ENCODE peak calls at places on chromosomes 13 and 19, in ten cellular contexts. K, J, L, R, U, G, T, O, Z and D are unnamed samples. For H3K9me3, the result is how much of the 10 kb centered on the place peaks cover.

GRCh38 chr13:40186636-40187323 is 479.7 kb downstream of the FOXO1 start:
- DNase-seq in R (no peak), L (no peak), O (no peak), J (no peak), K (no peak), Z (no peak), G (no peak), T (no peak), U (no peak), D (no peak)

GRCh38 chr19:44142014-44142523 is 715 bp downstream of the ZNF234 start:
- DNase-seq in O (no peak), G (peak), T (peak), K (no peak), Z (no peak), R (peak), U (peak), L (no peak), J (no peak), D (no peak)

GRCh38 chr13:94431987-94432386 is 47.5 kb downstream of the DCT start:
- DNase-seq in U (no peak), R (no peak), J (no peak), K (no peak), T (no peak), Z (no peak), G (no peak), L (no peak), O (no peak), D (no peak)

GRCh38 chr13:19153782-19154450 is 27.7 kb downstream of the TUBA3C start:
- DNase-seq in K (no peak), Z (no peak), T (no peak), J (no peak), U (no peak), G (no peak), O (no peak), L (no peak), R (no peak), D (no peak)

GRCh38 chr13:93535256-93535655 is 308.6 kb downstream of the GPC6 start:
- DNase-seq in T (no peak), K (no peak), Z (no peak), G (no peak), L (no peak), U (no peak), J (no peak), R (no peak), O (no peak), D (no peak)

GRCh38 chr13:100633461-100633860 is 41.1 kb downstream of the TMTC4 start:
- DNase-seq in T (no peak), R (no peak), G (no peak), O (no peak), J (no peak), L (no peak), Z (no peak), U (peak), K (no peak), D (no peak)

GRCh38 chr19:35615036-35615435 is 2.5 kb downstream of the HAUS5 start:
- DNase-seq in G (no peak), J (no peak), T (no peak), U (no peak), R (no peak), L (no peak), Z (no peak), O (no peak), K (no peak), D (no peak)

GRCh38 chr13:105627270-105627669 is 908.2 kb downstream of the EFNB2 start:
- DNase-seq in O (no peak), R (no peak), L (no peak), Z (no peak), J (no peak), G (no peak), T (no peak), K (no peak), U (peak), D (no peak)

GRCh38 chr19:458091-459042 is 2.5 kb downstream of the SHC2 start:
- DNase-seq in K (no peak), L (no peak), R (no peak), T (no peak), U (no peak), G (no peak), J (no peak), Z (no peak), O (no peak), D (no peak)

GRCh38 chr19:3034194-3034844 is 5.2 kb upstream of the TLE2 start:
- DNase-seq in J (no peak), R (no peak), G (no peak), Z (no peak), K (no peak), T (peak), L (no peak), U (no peak), O (no peak), D (no peak)

GRCh38 chr19:3035542-3036118 is 6.5 kb upstream of the TLE2 start:
- DNase-seq in Z (peak), K (peak), R (peak), O (peak), T (peak), L (peak), G (peak), J (peak), U (peak), D (peak)

GRCh38 chr19:3036119-3036794 is 7.2 kb upstream of the TLE2 start:
- DNase-seq in T (peak), R (peak), Z (peak), L (peak), J (peak), K (peak), G (peak), O (peak), U (peak), D (peak)

GRCh38 chr19:3033595-3034193 is 4.6 kb upstream of the TLE2 start:
- DNase-seq in U (peak), Z (no peak), J (no peak), R (peak), G (no peak), K (no peak), O (no peak), T (no peak), L (no peak), D (no peak)

DNA sequence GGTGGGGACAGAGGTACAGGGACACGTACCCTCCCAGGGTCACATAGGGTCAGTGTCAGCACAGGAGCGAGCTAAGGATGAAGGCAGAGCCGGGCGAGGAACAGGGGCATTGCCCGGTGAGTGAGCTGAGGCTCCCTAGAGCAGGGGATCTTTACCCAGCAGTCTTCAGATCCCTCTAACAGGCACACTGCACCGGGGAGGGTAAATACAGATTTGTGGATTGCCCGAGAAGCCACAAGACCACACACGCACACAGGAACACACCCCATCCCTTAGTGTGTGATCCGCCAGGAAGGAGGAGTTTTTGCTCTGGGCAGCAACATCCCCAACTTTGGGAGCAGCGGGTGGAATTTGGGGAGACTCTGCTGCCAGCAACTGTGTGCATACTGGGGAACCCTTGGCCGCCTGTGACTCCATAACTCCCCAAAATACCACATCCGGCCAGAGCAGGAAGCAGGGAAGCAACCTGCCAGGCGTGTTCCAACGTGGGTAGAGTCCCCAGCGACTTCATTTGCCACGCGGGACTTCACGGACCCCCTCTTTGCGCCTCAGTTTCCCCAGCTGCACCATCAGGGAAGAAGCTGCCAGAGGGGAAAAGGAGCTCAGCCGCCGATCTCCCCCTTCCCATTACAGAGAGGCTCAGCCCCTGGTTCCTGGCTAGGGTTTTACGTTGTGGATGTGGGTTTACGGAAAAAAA is 5.9 kb upstream of the TLE2 start:
- DNase-seq in K (no peak), O (peak), L (no peak), G (no peak), R (peak), U (no peak), T (peak), Z (peak), J (no peak), D (peak)
- TF ChIP-seq POLR2A in K (no peak), O (peak), L (no peak), G (no peak), R (peak), U (no peak), T (peak), Z (no peak), J (no peak), D (no peak)

DNA sequence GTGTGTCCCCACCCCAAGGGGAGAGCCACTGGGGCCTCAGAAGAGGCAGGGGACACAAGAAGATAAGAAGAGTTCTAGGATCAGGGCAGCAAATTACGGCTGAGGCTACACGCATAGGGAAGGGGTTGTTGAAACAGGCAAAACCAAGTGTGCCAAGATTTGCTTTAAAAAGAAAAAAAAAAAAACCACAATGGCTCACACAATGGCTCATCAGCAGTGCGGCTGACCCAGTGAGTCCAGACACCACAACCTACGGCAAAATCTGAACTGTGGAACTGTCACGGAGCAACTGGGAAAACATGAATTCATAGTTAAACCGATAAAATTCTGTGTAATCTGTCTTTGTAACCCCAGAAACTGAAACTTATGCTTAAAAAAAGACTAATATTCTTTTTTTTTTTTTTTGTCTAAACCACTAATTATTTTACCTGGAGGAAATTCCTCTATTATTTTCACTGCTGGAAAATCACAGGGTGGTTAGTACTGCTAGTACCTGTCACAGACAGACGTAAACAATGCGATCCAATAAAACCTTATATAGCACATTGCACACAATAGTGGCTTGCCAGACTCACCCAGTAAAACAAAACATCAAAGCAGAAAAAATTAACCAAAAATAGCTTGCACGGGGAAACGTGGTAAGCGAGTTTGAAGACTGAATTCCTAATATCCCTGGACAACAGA is 325.4 kb upstream of the TSHZ3 start:
- DNase-seq in L (no peak), T (no peak), O (no peak), K (no peak), U (no peak), J (no peak), Z (no peak), G (no peak), R (no peak), D (no peak)
- H3K9me3 ChIP-seq in L (under half), T (under half), O (under half), K (under half), U (under half), J (under half), Z (under half), G (under half), R (under half), D (under half)

DNA sequence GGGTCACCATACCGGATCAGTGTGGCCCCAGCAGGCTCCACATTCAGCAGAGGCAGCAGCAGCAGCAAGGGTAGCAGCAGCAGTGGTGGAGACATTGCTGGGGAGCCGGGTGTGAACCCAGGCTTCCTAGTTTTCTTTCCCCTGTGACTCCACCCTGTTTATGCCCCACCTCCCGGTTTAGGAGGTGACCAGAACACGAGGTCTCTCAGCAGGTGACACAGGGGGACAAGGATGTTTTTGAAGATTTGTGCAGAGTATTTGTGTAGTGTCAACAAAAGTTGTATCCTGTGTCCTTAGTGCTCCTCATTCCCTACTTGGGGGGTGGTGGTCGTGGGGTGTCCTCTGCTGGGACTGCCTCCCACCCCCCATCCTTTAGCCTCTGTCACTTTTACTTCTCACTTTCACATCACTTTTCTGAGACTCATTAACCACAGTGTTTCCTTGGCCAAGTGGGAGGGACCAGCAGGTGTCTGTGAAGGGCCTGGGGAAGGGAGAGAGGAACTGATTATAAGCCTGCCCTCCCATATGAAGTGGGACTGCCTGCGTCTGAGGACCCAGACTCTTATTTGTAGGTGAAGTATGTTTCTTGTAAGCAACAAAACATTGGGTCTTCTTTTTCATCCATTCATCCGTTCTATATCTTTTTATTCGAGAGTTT is 15.6 kb upstream of the KCNC3 start:
- DNase-seq in U (no peak), O (no peak), J (no peak), T (no peak), Z (no peak), G (no peak), L (no peak), K (no peak), R (no peak), D (no peak)
- TF ChIP-seq POLR2A in U (no peak), O (no peak), J (no peak), T (no peak), Z (no peak), G (no peak), L (no peak), K (no peak), R (no peak), D (no peak)

GRCh38 chr13:96109125-96109524 is 19.2 kb downstream of the HS6ST3 start:
- DNase-seq in O (no peak), G (no peak), K (no peak), Z (no peak), T (no peak), R (no peak), U (no peak), L (no peak), J (no peak), D (no peak)

GRCh38 chr13:96100457-96101220 is 10.7 kb downstream of the HS6ST3 start:
- DNase-seq in T (no peak), O (no peak), R (no peak), L (no peak), U (no peak), Z (no peak), J (no peak), G (no peak), K (no peak), D (no peak)

GRCh38 chr13:96104516-96104915 is 14.6 kb downstream of the HS6ST3 start:
- DNase-seq in J (no peak), Z (no peak), K (no peak), G (no peak), L (no peak), U (no peak), R (no peak), T (no peak), O (no peak), D (no peak)
- H3K9me3 ChIP-seq in J (under half), Z (under half), K (under half), G (under half), L (under half), U (under half), R (under half), T (under half), O (under half), D (under half)